ENCODE peak calls at places on chromosome 21, in five cellular contexts. V, H, C, Y and X are unnamed samples.

GRCh38 chr21:46052703-46053651 is 44.9 kb upstream of the COL6A2 start:
- DNase-seq in V (no peak), C (no peak), Y (peak; percentile 59), H (no peak), X (no peak)

GRCh38 chr21:25528511-25528910 is 78.8 kb downstream of the MRPL39 start:
- DNase-seq in Y (no peak), H (no peak), C (no peak), V (no peak), X (no peak)

GRCh38 chr21:39388038-39388810 is 39.3 kb upstream of the HMGN1 start:
- DNase-seq in C (peak; percentile 94), V (peak; percentile 92), H (peak; percentile 80), Y (peak; percentile 89), X (peak; percentile 82)

GRCh38 chr21:34819357-34819999 is 150.7 kb downstream of the CLIC6 start:
- DNase-seq in V (no peak), Y (no peak), C (no peak), H (no peak), X (no peak)

GRCh38 chr21:44932366-44933181 is 7.3 kb upstream of the SLX9 start:
- DNase-seq in C (peak; percentile 76), H (no peak), V (peak; percentile 67), Y (peak; percentile 78), X (peak; percentile 66)

GRCh38 chr21:21003701-21004100 is 5.5 kb downstream of the NCAM2 start:
- DNase-seq in H (no peak), Y (no peak), C (peak; percentile 37), V (no peak), X (no peak)

GRCh38 chr21:17802568-17802967 is 16.6 kb downstream of the C21orf91 start:
- DNase-seq in H (no peak), V (no peak), C (no peak), Y (no peak), X (no peak)

GRCh38 chr21:31457675-31458074 is 113.6 kb upstream of the TIAM1 start:
- DNase-seq in H (no peak), C (no peak), Y (no peak), V (no peak), X (no peak)

GRCh38 chr21:46120301-46121285 is 22.7 kb downstream of the COL6A2 start:
- DNase-seq in V (no peak), Y (peak; percentile 35), H (no peak), C (no peak), X (no peak)

GRCh38 chr21:36756527-36756926 is 57.6 kb downstream of the SIM2 start:
- DNase-seq in Y (no peak), H (no peak), V (no peak), C (no peak), X (no peak)

GRCh38 chr21:44846485-44847260 is 26.8 kb downstream of the PTTG1IP start:
- DNase-seq in Y (no peak), C (peak; percentile 45), H (no peak), V (peak; percentile 26), X (peak; percentile 29)

GRCh38 chr21:42630626-42631025 is 22.8 kb upstream of the PDE9A start:
- DNase-seq in V (no peak), C (no peak), Y (peak; percentile 30), H (no peak), X (no peak)

GRCh38 chr21:17931080-17931479 is 111.9 kb upstream of the C21orf91 start:
- DNase-seq in Y (no peak), V (no peak), H (no peak), C (no peak), X (no peak)

GRCh38 chr21:33023574-33024277 is 2.0 kb upstream of the OLIG2 start:
- DNase-seq in Y (no peak), H (peak; percentile 23), C (no peak), V (no peak), X (no peak)

GRCh38 chr21:44377922-44378645 is 24.7 kb downstream of the TRPM2 start:
- DNase-seq in H (no peak), V (no peak), Y (no peak), C (no peak), X (no peak)

GRCh38 chr21:34807881-34808568 is 139.2 kb downstream of the CLIC6 start:
- DNase-seq in C (peak; percentile 72), V (peak; percentile 25), Y (peak; percentile 78), H (no peak), X (peak; percentile 81)

GRCh38 chr21:26709090-26709489 is 136.0 kb upstream of the CYYR1 start:
- DNase-seq in H (no peak), C (no peak), V (no peak), Y (no peak), X (no peak)

GRCh38 chr21:46425566-46425965 is 33.1 kb upstream of the DIP2A start:
- DNase-seq in V (peak; percentile 26), H (no peak), C (no peak), Y (peak; percentile 91), X (peak; percentile 64)

GRCh38 chr21:31872452-31873274 is at the start of gene HUNK:
- DNase-seq in H (peak; percentile 27), Y (no peak), C (peak; percentile 76), V (no peak), X (no peak)

GRCh38 chr21:30227633-30228404 is 11.9 kb upstream of the CLDN8 start:
- DNase-seq in V (no peak), C (peak; percentile 83), H (no peak), Y (no peak), X (no peak)

GRCh38 chr21:28601708-28602107 is 391.0 kb downstream of the LTN1 start:
- DNase-seq in Y (no peak), H (no peak), V (no peak), C (no peak), X (no peak)

GRCh38 chr21:37658994-37659458 is 257.2 kb downstream of the KCNJ6 start:
- DNase-seq in H (no peak), V (no peak), Y (no peak), C (peak; percentile 58), X (no peak)

GRCh38 chr21:46183910-46184624 is at the start of gene SPATC1L:
- DNase-seq in Y (no peak), V (peak; percentile 21), C (peak; percentile 81), H (no peak), X (no peak)

GRCh38 chr21:44596068-44596725 is 3.9 kb upstream of the KRTAP10-6 start:
- DNase-seq in Y (no peak), H (no peak), V (no peak), C (no peak), X (no peak)

GRCh38 chr21:15063821-15064575 is 802 bp downstream of the NRIP1 start:
- DNase-seq in H (peak; percentile 70), Y (peak; percentile 48), V (no peak), C (peak; percentile 64), X (peak; percentile 5)

GRCh38 chr21:13937236-13937635 is 273.5 kb downstream of the LIPI start:
- DNase-seq in H (no peak), V (no peak), Y (no peak), C (no peak), X (no peak)

GRCh38 chr21:32940079-32941014 is 85.4 kb upstream of the OLIG2 start:
- DNase-seq in C (peak; percentile 78), Y (peak; percentile 60), H (peak; percentile 16), V (peak; percentile 30), X (no peak)

GRCh38 chr21:44764319-44765230 is 37.0 kb downstream of the UBE2G2 start:
- DNase-seq in V (no peak), Y (no peak), C (no peak), H (no peak), X (no peak)

GRCh38 chr21:16468191-16468590 is 738.4 kb downstream of the USP25 start:
- DNase-seq in V (no peak), H (no peak), Y (no peak), C (no peak), X (no peak)

GRCh38 chr21:15839601-15840000 is 109.8 kb downstream of the USP25 start:
- DNase-seq in V (no peak), Y (no peak), H (no peak), C (no peak), X (no peak)